ENCODE peak calls at places on chromosomes 2 and 18, in five cellular contexts. B is neuronal stem cell, L is H1, H is trophoblast cell, W is H9. O is an unnamed sample.

GRCh38 chr2:222307138-222307756 is 8.4 kb upstream of the PAX3 start:
- DNase-seq in H (no peak), W (peak; percentile 78), B (no peak), L (no peak), O (no peak)

GRCh38 chr2:46363535-46364170 is 66.4 kb downstream of the EPAS1 start:
- DNase-seq in H (no peak), B (no peak), L (no peak), W (no peak), O (peak; percentile 82)

GRCh38 chr2:121346886-121347285 is 61.9 kb upstream of the TFCP2L1 start:
- DNase-seq in W (no peak), L (no peak), B (no peak), H (no peak), O (no peak)

GRCh38 chr18:33826151-33826550 is 248.1 kb downstream of the ASXL3 start:
- DNase-seq in W (no peak), L (no peak), H (no peak), B (no peak), O (no peak)

GRCh38 chr18:37561986-37562385 is 3.6 kb downstream of the CELF4 start:
- DNase-seq in H (no peak), L (no peak), B (no peak), W (no peak), O (no peak)

GRCh38 chr18:2654105-2654827 is 1.3 kb upstream of the SMCHD1 start:
- DNase-seq in L (no peak), B (no peak), H (no peak), W (no peak), O (no peak)

GRCh38 chr2:68917034-68917718 is 35.5 kb downstream of the GKN2 start:
- DNase-seq in H (no peak), B (no peak), L (no peak), W (no peak), O (peak; percentile 27)

GRCh38 chr2:9336534-9337354 is 86.6 kb downstream of the ITGB1BP1 start:
- DNase-seq in B (no peak), W (no peak), H (no peak), L (no peak), O (peak; percentile 91)

GRCh38 chr2:27717070-27717453 is 53.4 kb downstream of the SLC4A1AP start:
- DNase-seq in W (no peak), L (no peak), B (no peak), H (peak; percentile 17), O (peak; percentile 46)

GRCh38 chr2:14199040-14199439 is 433.5 kb upstream of the LRATD1 start:
- DNase-seq in L (no peak), B (no peak), H (no peak), W (no peak), O (no peak)

GRCh38 chr2:160207804-160208661 is 8.0 kb upstream of the ITGB6 start:
- DNase-seq in L (no peak), H (peak; percentile 61), W (no peak), B (no peak), O (peak; percentile 91)

GRCh38 chr2:9207641-9208301 is 1.2 kb downstream of the ASAP2 start:
- DNase-seq in B (no peak), L (no peak), W (peak; percentile 53), H (no peak), O (peak; percentile 45)

GRCh38 chr2:26001743-26002341 is 19.5 kb upstream of the KIF3C start:
- DNase-seq in B (no peak), W (no peak), H (no peak), L (no peak), O (no peak)

DNA sequence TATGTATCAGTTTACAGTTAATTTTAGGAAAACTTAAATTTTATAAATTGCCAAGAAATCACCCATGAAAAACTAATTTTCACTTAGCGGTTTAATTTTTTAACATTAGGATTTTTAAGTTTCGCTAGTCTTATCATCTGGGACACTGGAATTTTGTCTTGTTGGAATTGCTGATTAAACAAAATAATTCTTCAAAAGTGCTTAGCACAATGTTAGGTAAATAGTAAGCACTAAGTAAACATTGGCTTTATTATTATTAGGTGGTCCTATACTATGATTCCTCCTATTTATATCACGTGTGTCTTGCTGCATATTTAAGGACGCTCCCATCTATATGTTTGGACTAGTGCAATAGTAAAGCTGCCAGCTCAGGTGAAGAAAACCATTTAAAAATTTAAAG is 54.6 kb upstream of the MAP4K3 start:
- DNase-seq in W (no peak), B (no peak), H (no peak), L (no peak), O (no peak)
- H2BK12ac ChIP-seq in W (no peak overlapping the region), B (no peak overlapping the region), H (no peak overlapping the region), L (no peak overlapping the region), O (no peak overlapping the region)

GRCh38 chr2:149586898-149587219 is 716 bp downstream of the MMADHC start:
- DNase-seq in H (no peak), L (no peak), B (no peak), W (no peak), O (no peak)

GRCh38 chr2:149586063-149586462 is 1.5 kb downstream of the MMADHC start:
- DNase-seq in B (no peak), W (no peak), H (no peak), L (no peak), O (no peak)

GRCh38 chr2:149587950-149588487 is 444 bp upstream of the MMADHC start:
- DNase-seq in W (no peak), B (no peak), H (no peak), L (no peak), O (no peak)

GRCh38 chr2:149585317-149585885 is 2.2 kb downstream of the MMADHC start:
- DNase-seq in L (no peak), W (no peak), B (no peak), H (no peak), O (no peak)

DNA sequence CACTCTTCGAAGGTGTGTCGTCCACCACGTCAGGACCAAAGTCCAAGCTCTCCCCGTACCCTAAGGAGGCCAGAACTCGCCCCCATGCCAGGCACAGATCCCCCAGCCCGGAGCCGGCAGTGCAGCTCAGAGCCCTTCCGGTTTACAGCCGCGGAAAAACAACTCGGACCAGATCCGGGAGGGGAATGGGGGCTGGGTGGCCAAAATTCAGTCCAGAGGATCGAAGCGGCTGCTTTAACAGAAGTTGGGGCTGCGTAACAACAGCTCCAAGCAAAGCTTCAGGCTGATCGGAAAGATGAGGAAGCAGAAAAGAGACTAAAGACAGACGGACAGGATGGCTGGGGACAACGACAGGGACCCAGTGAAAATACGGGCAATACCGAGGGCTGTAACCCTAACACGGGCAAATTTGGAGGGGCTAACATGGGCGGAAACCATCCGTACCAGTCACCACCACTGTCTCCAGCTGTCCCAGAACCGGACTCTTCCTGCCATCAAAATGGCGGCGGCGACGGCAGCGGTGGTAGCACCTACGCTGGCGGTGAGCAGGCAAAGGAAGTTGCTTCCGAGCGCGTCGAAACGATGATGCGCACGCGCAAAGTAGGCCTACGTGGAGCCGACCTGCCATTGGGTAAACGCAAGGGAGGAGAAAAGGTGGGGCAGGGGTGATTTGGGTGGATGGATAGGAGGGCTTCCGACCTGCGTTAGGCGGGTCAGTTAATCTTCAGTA is at the start of gene MMADHC:
- DNase-seq in B (peak; percentile 81), H (peak; percentile 96), W (peak; percentile 97), L (peak; percentile 89), O (peak; percentile 95)
- H3K18ac ChIP-seq in B (peak within 1 kb of the TSS; percentile 97), H (peak within 1 kb of the TSS; percentile 98), W (peak within 1 kb of the TSS; percentile 88), L (peak within 1 kb of the TSS; percentile 82), O (peak within 1 kb of the TSS; percentile 67)

GRCh38 chr18:45733535-45733934 is 9.6 kb downstream of the SLC14A1 start:
- DNase-seq in W (peak; percentile 75), B (no peak), L (peak; percentile 19), H (no peak), O (no peak)

GRCh38 chr18:45731706-45732105 is 7.7 kb downstream of the SLC14A1 start:
- DNase-seq in L (no peak), H (no peak), W (no peak), B (no peak), O (peak; percentile 62)

GRCh38 chr18:45728341-45729010 is 4.5 kb downstream of the SLC14A1 start:
- DNase-seq in W (no peak), H (no peak), B (no peak), L (no peak), O (no peak)

GRCh38 chr18:45734505-45734904 is 10.5 kb downstream of the SLC14A1 start:
- DNase-seq in L (no peak), H (no peak), W (no peak), B (no peak), O (no peak)

GRCh38 chr18:45730832-45731545 is 7.0 kb downstream of the SLC14A1 start:
- DNase-seq in W (no peak), H (no peak), L (no peak), B (no peak), O (peak; percentile 89)
- H2BK12ac ChIP-seq in W (no peak overlapping the region), H (no peak overlapping the region), L (no peak overlapping the region), B (no peak overlapping the region), O (peak overlapping the region; percentile 75)

DNA sequence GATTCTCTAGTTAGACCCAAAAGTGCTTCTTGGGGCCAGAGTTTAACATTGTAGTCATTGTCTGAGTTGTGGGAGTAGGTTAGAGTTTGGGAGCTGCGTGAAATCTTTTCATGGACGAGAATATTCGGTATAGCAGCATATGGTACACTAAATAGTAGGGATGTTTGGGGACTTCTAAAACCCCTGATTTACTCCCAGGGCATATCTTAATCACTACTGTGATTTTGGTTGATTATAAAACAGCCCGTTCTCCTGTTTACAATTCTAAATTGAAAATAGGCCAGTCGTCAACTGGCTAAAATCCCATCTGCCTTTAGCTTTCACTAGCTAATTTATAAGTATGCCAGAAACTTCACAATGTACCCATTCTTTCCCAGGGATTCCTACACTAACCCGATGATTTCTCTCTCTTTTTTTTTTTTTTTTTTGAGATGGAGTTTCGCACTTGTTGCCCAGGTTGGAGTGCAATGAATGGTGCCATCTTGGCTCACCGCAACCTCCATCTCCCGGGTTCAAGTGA is 44.3 kb downstream of the MOB4 start:
- DNase-seq in H (no peak), W (no peak), L (no peak), B (no peak), O (no peak)
- H3K18ac ChIP-seq in H (no peak overlapping the region), W (no peak overlapping the region), L (no peak overlapping the region), B (no peak overlapping the region), O (no peak overlapping the region)

GRCh38 chr2:150190546-150190945 is 296.9 kb downstream of the RND3 start:
- DNase-seq in H (no peak), L (no peak), W (no peak), B (no peak), O (no peak)

GRCh38 chr2:150192701-150193100 is 294.8 kb downstream of the RND3 start:
- DNase-seq in B (no peak), H (no peak), W (no peak), L (no peak), O (no peak)

GRCh38 chr2:150188801-150189200 is 298.7 kb downstream of the RND3 start:
- DNase-seq in H (no peak), B (no peak), L (no peak), W (no peak), O (no peak)

GRCh38 chr2:150191349-150191748 is 296.1 kb downstream of the RND3 start:
- DNase-seq in W (no peak), L (no peak), H (no peak), B (no peak), O (peak; percentile 33)

GRCh38 chr2:150188177-150188576 is 299.3 kb downstream of the RND3 start:
- DNase-seq in B (no peak), W (no peak), L (no peak), H (no peak), O (no peak)
- H2BK12ac ChIP-seq in B (no peak overlapping the region), W (no peak overlapping the region), L (no peak overlapping the region), H (no peak overlapping the region), O (no peak overlapping the region)

GRCh38 chr2:177262137-177262536 is 2.4 kb downstream of the NFE2L2 start:
- DNase-seq in L (no peak), H (no peak), B (no peak), W (no peak), O (peak; percentile 37)
- H3K18ac ChIP-seq in L (no peak overlapping the region), H (no peak overlapping the region), B (no peak overlapping the region), W (no peak overlapping the region), O (no peak overlapping the region)

GRCh38 chr18:69128978-69129377 is 271.7 kb upstream of the DOK6 start:
- DNase-seq in B (no peak), H (no peak), W (peak; percentile 39), L (no peak), O (no peak)
- H2BK12ac ChIP-seq in B (no peak overlapping the region), H (no peak overlapping the region), W (no peak overlapping the region), L (no peak overlapping the region), O (no peak overlapping the region)